ENCODE peak calls at places on chromosomes 12 and 14, in seven cellular contexts. U is left ventricle myocardium inferior; W is left lung; C is upper lobe of right lung; K is mammary epithelial cell; L is CD4-positive, CD25-positive, alpha-beta regulatory T cell; E is H1. V is an unnamed sample. For H3K4me1 and H3K27me3, the result is how much of the 10 kb centered on the place peaks cover.

GRCh38 chr14:31118892-31119291 is 88.7 kb downstream of the HECTD1 start:
- DNase-seq in C (no peak), E (no peak), L (no peak), W (no peak), U (no peak), K (no peak), V (no peak)

GRCh38 chr14:103890052-103890371 is 38.2 kb upstream of the TDRD9 start:
- DNase-seq in U (no peak), E (no peak), C (no peak), L (no peak), K (no peak), W (no peak), V (no peak)

GRCh38 chr12:117234441-117234840 is 44.2 kb upstream of the FBXO21 start:
- DNase-seq in E (no peak), L (no peak), W (no peak), C (no peak), U (no peak), K (no peak), V (no peak)

GRCh38 chr12:68633614-68634558 is 23.2 kb downstream of the RAP1B start:
- DNase-seq in C (no peak), L (no peak), E (no peak), U (no peak), W (no peak), K (no peak), V (no peak)

GRCh38 chr14:101820283-101820798 is 58.8 kb downstream of the PPP2R5C start:
- DNase-seq in K (no peak), U (no peak), E (no peak), W (no peak), L (no peak), C (no peak), V (no peak)

GRCh38 chr12:29148065-29148957 is 767 bp upstream of the FAR2 start:
- DNase-seq in L (no peak), E (peak), W (no peak), K (peak), U (peak), C (peak), V (no peak)

GRCh38 chr14:95531473-95531872 is 3.4 kb upstream of the GLRX5 start:
- DNase-seq in W (no peak), U (no peak), E (no peak), K (peak), C (no peak), L (no peak), V (no peak)

GRCh38 chr12:79681008-79681590 is 9.7 kb downstream of the PAWR start:
- DNase-seq in K (peak), U (no peak), C (no peak), E (no peak), L (no peak), W (no peak), V (no peak)

GRCh38 chr14:23068792-23069412 is 11.6 kb upstream of the CDH24 start:
- DNase-seq in U (peak), L (peak), C (no peak), W (peak), K (peak), E (peak), V (peak)

GRCh38 chr12:84825149-84825548 is 87.5 kb downstream of the SLC6A15 start:
- DNase-seq in K (no peak), U (no peak), C (no peak), E (no peak), L (no peak), W (no peak), V (no peak)

GRCh38 chr12:56629459-56630179 is 507 bp downstream of the BAZ2A start:
- DNase-seq in E (peak), L (peak), C (peak), U (peak), K (peak), W (no peak), V (no peak)

GRCh38 chr12:67626156-67626555 is 22.4 kb upstream of the DYRK2 start:
- DNase-seq in E (no peak), U (no peak), K (no peak), C (no peak), L (no peak), W (no peak), V (no peak)

GRCh38 chr12:49054524-49054923 is 6.1 kb downstream of the KMT2D start:
- DNase-seq in W (no peak), L (no peak), E (no peak), U (no peak), K (no peak), C (no peak), V (no peak)

GRCh38 chr12:108800591-108800990 is 56.8 kb downstream of the SSH1 start:
- DNase-seq in C (no peak), U (no peak), E (no peak), K (no peak), W (no peak), L (no peak), V (no peak)

GRCh38 chr14:103104654-103105511 is 10.4 kb downstream of the EXOC3L4 start:
- DNase-seq in E (peak), L (peak), U (peak), W (peak), K (peak), C (peak), V (peak)

GRCh38 chr12:125533434-125534029 is 468.3 kb downstream of the AACS start:
- DNase-seq in U (peak), L (no peak), E (peak), W (no peak), C (peak), K (no peak), V (peak)

GRCh38 chr12:70822431-70822830 is 98.1 kb downstream of the PTPRR start:
- DNase-seq in U (no peak), K (no peak), L (no peak), E (no peak), C (no peak), W (no peak), V (no peak)

GRCh38 chr14:68685419-68686211 is 107.3 kb downstream of the ZFP36L1 start:
- DNase-seq in U (no peak), L (peak), K (peak), C (peak), E (no peak), W (no peak), V (peak)

GRCh38 chr12:26125451-26126339 is 858 bp upstream of the BHLHE41 start:
- DNase-seq in C (peak), E (peak), K (peak), L (no peak), U (peak), W (peak), V (peak)

GRCh38 chr12:89238593-89238992 is 113.7 kb downstream of the DUSP6 start:
- DNase-seq in K (no peak), E (no peak), C (no peak), W (no peak), L (no peak), U (peak), V (no peak)

GRCh38 chr12:67742461-67742860 is 93.9 kb downstream of the DYRK2 start:
- DNase-seq in W (no peak), L (no peak), C (no peak), E (no peak), U (no peak), K (no peak), V (no peak)

GRCh38 chr12:27061317-27061716 is 21.1 kb downstream of the C12orf71 start:
- DNase-seq in U (no peak), E (no peak), L (no peak), K (no peak), C (no peak), W (no peak), V (no peak)

GRCh38 chr14:101185081-101185835 is 281.7 kb upstream of the RTL1 start:
- DNase-seq in E (peak), C (peak), U (no peak), L (no peak), W (no peak), K (no peak), V (no peak)

GRCh38 chr14:58639842-58640484 is 2.2 kb downstream of the DACT1 start:
- DNase-seq in W (no peak), C (no peak), U (no peak), E (no peak), K (peak), L (no peak), V (no peak)

GRCh38 chr12:2751686-2752085 is 43.1 kb upstream of the FKBP4 start:
- DNase-seq in C (no peak), E (peak), L (no peak), K (no peak), W (no peak), U (no peak), V (no peak)

GRCh38 chr12:2324375-2324774 is 271.6 kb downstream of the CACNA1C start:
- DNase-seq in L (no peak), K (no peak), E (no peak), C (no peak), W (no peak), U (no peak), V (peak)

GRCh38 chr14:99357151-99357550 is 85.2 kb upstream of the BCL11B start:
- DNase-seq in L (no peak), E (no peak), W (no peak), K (no peak), U (no peak), C (no peak), V (no peak)

GRCh38 chr12:94261119-94261518 is 112.7 kb downstream of the PLXNC1 start:
- DNase-seq in W (no peak), L (no peak), K (no peak), U (no peak), C (no peak), E (no peak), V (no peak)

GRCh38 chr12:131363841-131364425 is 347.0 kb upstream of the SFSWAP start:
- DNase-seq in C (no peak), U (no peak), K (no peak), E (no peak), L (no peak), W (no peak), V (no peak)

GRCh38 chr14:23454445-23454856 is 15.1 kb upstream of the NGDN start:
- DNase-seq in U (no peak), E (no peak), L (no peak), W (no peak), K (peak), C (no peak), V (no peak)

DNA sequence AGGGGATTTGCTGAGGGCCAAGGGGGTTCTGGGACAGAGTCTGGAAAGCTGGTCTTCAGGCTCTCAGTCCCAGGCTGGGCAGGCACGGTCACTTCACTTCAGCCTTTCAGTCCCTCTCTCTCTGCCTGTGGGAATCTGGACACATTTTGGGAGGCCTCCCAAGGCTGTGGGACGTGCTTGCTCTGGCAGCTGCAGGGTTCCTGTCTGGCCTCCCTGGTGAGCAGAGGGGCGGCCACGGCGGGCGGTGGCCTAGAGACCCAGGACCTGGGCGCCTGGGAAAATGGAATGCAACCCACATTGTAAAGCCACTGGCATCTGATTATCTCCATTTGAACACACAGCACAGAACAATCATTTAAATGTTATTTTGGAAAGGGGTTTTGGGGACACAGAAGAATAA is 10.1 kb upstream of the ALDH2 start:
- DNase-seq in C (no peak), U (no peak), E (no peak), K (no peak), W (no peak), L (no peak), V (no peak)
- H3K27ac ChIP-seq in C (no peak), U (peak), E (no peak), K (no peak), W (peak), L (no peak), V (no peak)

GRCh38 chr12:51971679-51972423 is 20.4 kb downstream of the ACVR1B start:
- DNase-seq in E (no peak), L (no peak), C (no peak), W (no peak), K (no peak), U (no peak), V (no peak)
- H3K4me1 ChIP-seq in E (under half), L (under half), C (half or more), W (half or more), K (under half), U (half or more), V (half or more)

GRCh38 chr14:74240794-74241610 is 1.8 kb downstream of the VSX2 start:
- DNase-seq in K (no peak), E (peak), L (no peak), U (no peak), C (no peak), W (no peak), V (no peak)

GRCh38 chr14:74238974-74239847 is at the start of gene VSX2:
- DNase-seq in E (peak), W (no peak), U (no peak), L (no peak), C (no peak), K (no peak), V (no peak)

GRCh38 chr14:74241611-74242005 is 2.4 kb downstream of the VSX2 start:
- DNase-seq in W (no peak), K (no peak), E (no peak), L (no peak), C (no peak), U (no peak), V (no peak)

GRCh38 chr14:74242055-74243042 is 3.1 kb downstream of the VSX2 start:
- DNase-seq in L (no peak), C (no peak), U (no peak), W (no peak), E (no peak), K (no peak), V (no peak)

GRCh38 chr14:74239848-74240793 is 872 bp downstream of the VSX2 start:
- DNase-seq in K (no peak), L (no peak), C (no peak), E (peak), W (no peak), U (no peak), V (no peak)
- H3K27me3 ChIP-seq in K (half or more), L (under half), C (half or more), E (half or more), W (half or more), U (half or more), V (under half)

DNA sequence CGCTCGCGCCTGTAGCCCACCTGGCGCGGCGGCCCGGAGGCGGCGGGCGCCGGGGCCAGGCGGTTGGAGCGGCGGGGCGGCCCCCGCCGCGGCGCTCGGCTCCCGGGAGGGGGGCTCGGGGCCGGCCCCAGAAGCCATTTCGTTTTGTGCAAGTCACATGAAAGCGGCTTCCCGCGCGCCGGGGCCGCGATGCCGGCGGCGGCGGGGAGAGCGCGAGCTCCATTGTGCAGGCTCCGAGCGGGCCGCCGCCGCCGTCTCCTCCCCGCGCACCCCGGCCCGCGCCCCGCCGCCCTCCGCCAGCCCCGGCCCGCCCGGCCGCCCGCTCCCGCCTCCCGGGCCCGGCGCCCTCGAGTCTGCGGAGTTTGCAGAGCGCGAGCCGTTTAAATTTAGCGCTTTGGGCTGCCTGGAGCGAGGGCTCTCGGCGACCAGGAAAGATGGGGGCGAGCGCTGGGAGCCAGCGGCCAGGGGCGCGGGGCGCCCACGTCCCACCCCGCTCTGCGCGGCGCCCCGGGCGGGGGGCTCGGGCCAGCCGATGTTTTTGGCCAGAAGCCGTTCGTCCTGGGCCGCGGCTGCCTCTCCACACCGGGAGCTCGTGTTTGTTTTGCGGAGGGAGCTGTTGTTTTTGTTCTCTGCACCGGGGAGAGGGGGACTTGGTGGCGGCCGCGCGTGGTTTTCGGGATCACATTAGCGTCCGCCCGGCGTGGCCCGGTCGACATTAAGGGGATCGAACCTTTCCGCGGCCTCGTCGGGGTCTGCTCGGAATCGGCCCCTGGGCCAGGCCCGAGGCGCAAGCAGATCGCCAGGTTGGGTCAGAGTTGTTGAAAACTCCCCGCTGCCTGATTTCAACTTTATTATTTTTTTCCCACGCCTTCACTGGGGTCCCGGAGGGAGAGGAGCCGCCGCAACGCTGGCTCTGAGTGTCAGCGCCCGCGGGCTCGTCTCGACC is 982 bp downstream of the BCL7A start:
- DNase-seq in U (peak), L (no peak), C (peak), W (no peak), K (no peak), E (peak), V (peak)
- H3K27ac ChIP-seq in U (peak), L (no peak), C (peak), W (peak), K (peak), E (no peak), V (peak)

GRCh38 chr12:106093246-106093645 is 45.5 kb downstream of the NUAK1 start:
- DNase-seq in W (no peak), U (no peak), E (no peak), K (no peak), L (no peak), C (no peak), V (no peak)
- H3K4me1 ChIP-seq in W (under half), U (half or more), E (under half), K (under half), L (under half), C (under half), V (under half)